ENCODE peak calls at places on chromosome 18, in seven cellular contexts. I, T, R, J, X, N and D are unnamed samples.

GRCh38 chr18:10923225-10923624 is 226.1 kb downstream of the PIEZO2 start:
- DNase-seq in I (peak; percentile 21), T (no peak), R (no peak), J (peak; percentile 21), X (no peak), N (no peak), D (no peak)

GRCh38 chr18:77111449-77112160 is 21.0 kb downstream of the MBP start:
- DNase-seq in I (no peak), T (no peak), R (no peak), J (no peak), X (no peak), N (no peak), D (peak; percentile 0)

GRCh38 chr18:46071615-46071893 is 506 bp downstream of the PSTPIP2 start:
- DNase-seq in I (no peak), T (no peak), R (no peak), J (no peak), X (no peak), N (no peak), D (no peak)

GRCh38 chr18:44098551-44099098 is 582.1 kb upstream of the SETBP1 start:
- DNase-seq in I (peak; percentile 17), T (no peak), R (no peak), J (peak; percentile 71), X (no peak), N (no peak), D (no peak)

GRCh38 chr18:61435064-61435652 is 101.9 kb downstream of the CDH20 start:
- DNase-seq in I (peak; percentile 10), T (no peak), R (no peak), J (peak; percentile 23), X (no peak), N (no peak), D (no peak)

GRCh38 chr18:58516514-58517285 is 112.2 kb downstream of the ALPK2 start:
- DNase-seq in I (no peak), T (no peak), R (no peak), J (no peak), X (no peak), N (no peak), D (no peak)

GRCh38 chr18:36843784-36844183 is 14.9 kb downstream of the KIAA1328 start:
- DNase-seq in I (peak; percentile 17), T (no peak), R (no peak), J (no peak), X (no peak), N (no peak), D (no peak)

GRCh38 chr18:6648581-6648980 is 80.9 kb upstream of the ARHGAP28 start:
- DNase-seq in I (peak; percentile 53), T (no peak), R (no peak), J (peak; percentile 56), X (no peak), N (no peak), D (no peak)

GRCh38 chr18:56298935-56299334 is 339.5 kb downstream of the TXNL1 start:
- DNase-seq in I (peak; percentile 62), T (no peak), R (no peak), J (peak; percentile 78), X (no peak), N (no peak), D (no peak)

GRCh38 chr18:59921384-59921891 is 21.6 kb downstream of the PMAIP1 start:
- DNase-seq in I (no peak), T (no peak), R (no peak), J (no peak), X (no peak), N (no peak), D (no peak)

GRCh38 chr18:36634573-36635216 is 194.1 kb downstream of the TPGS2 start:
- DNase-seq in I (no peak), T (no peak), R (no peak), J (peak; percentile 24), X (no peak), N (no peak), D (no peak)

GRCh38 chr18:58591286-58591685 is 37.6 kb downstream of the ALPK2 start:
- DNase-seq in I (no peak), T (no peak), R (no peak), J (no peak), X (no peak), N (no peak), D (no peak)

GRCh38 chr18:49546719-49547273 is 15.1 kb upstream of the LIPG start:
- DNase-seq in I (no peak), T (no peak), R (no peak), J (no peak), X (no peak), N (no peak), D (no peak)

GRCh38 chr18:45330170-45330594 is 285.1 kb upstream of the SLC14A2 start:
- DNase-seq in I (no peak), T (no peak), R (no peak), J (peak; percentile 70), X (no peak), N (no peak), D (no peak)

GRCh38 chr18:22342625-22343024 is 75.1 kb downstream of the CTAGE1 start:
- DNase-seq in I (peak; percentile 78), T (no peak), R (no peak), J (peak; percentile 87), X (no peak), N (peak; percentile 84), D (no peak)

GRCh38 chr18:76491801-76492668 is 3.0 kb downstream of the ZNF516 start:
- DNase-seq in I (peak; percentile 27), T (peak; percentile 89), R (no peak), J (peak; percentile 79), X (peak; percentile 39), N (peak; percentile 46), D (no peak)

GRCh38 chr18:37327063-37327577 is 238.5 kb downstream of the CELF4 start:
- DNase-seq in I (no peak), T (no peak), R (no peak), J (no peak), X (no peak), N (no peak), D (no peak)

GRCh38 chr18:41660654-41661053 is 294.4 kb upstream of the PIK3C3 start:
- DNase-seq in I (no peak), T (no peak), R (no peak), J (no peak), X (no peak), N (no peak), D (no peak)

GRCh38 chr18:31217038-31217437 is 54.4 kb upstream of the DSC1 start:
- DNase-seq in I (no peak), T (no peak), R (no peak), J (no peak), X (no peak), N (no peak), D (no peak)

GRCh38 chr18:5137261-5137660 is 59.8 kb downstream of the AKAIN1 start:
- DNase-seq in I (no peak), T (no peak), R (no peak), J (no peak), X (no peak), N (no peak), D (no peak)

GRCh38 chr18:70936160-70936559 is 647.3 kb downstream of the SOCS6 start:
- DNase-seq in I (no peak), T (no peak), R (no peak), J (no peak), X (no peak), N (no peak), D (no peak)

DNA sequence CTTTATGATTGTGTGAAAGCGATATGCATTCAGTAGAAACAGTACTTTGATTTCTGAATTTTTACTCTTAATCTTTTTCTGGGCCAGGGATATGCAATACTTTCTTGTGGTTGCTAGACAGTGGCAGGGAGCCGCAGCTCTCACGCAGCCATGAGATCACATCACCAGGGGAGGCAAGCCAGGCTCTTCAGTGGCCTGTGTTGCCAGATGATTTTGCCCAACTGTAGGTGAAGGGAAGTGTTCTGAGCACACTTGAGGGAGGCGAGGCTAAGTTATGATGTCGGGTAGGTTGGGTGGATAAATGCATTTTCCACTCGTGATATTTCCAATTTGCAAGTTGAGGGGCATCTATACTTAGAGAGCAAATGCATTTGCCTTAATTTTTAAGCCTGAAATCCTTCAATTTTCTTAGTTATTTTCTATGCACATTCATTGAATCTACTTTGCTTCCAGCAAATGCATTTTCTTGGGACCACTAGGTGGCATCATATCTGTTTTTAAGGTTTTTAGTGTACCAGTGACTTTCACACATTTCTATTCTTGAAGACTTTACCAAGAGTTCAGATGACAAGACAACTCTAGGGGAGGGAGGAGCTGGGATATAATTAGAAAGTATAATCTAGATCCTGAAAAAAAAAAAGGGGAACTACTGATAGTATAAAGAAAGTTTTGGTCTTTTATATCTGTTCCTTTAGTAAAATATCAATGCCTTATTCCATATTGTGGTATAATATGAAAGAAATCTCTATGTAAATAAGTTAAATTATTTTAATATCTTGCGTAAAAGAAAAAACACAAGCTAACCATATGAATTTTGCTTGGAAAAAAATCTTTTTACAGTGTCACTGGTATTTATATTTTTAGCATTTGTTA is 643.3 kb downstream of the SOCS6 start:
- DNase-seq in I (peak; percentile 17), T (no peak), R (no peak), J (peak; percentile 55), X (no peak), N (no peak), D (no peak)
- H3K9me3 ChIP-seq in I (peaks cover 3% of the 10 kb centered on the region), T (no peaks in the 10 kb centered on the region), R (no peaks in the 10 kb centered on the region), J (no peaks in the 10 kb centered on the region), X (no peaks in the 10 kb centered on the region), N (no peaks in the 10 kb centered on the region), D (no peaks in the 10 kb centered on the region)

GRCh38 chr18:79898952-79899608 is 52.4 kb downstream of the SLC66A2 start:
- DNase-seq in I (no peak), T (peak; percentile 64), R (no peak), J (no peak), X (no peak), N (no peak), D (peak; percentile 11)
- H3K9me3 ChIP-seq in I (peaks cover 41% of the 10 kb centered on the region), T (peaks cover 49% of the 10 kb centered on the region), R (peaks cover 73% of the 10 kb centered on the region), J (peaks cover 2% of the 10 kb centered on the region), X (peaks cover 16% of the 10 kb centered on the region), N (peaks cover 42% of the 10 kb centered on the region), D (peaks cover 13% of the 10 kb centered on the region)

GRCh38 chr18:79890638-79891037 is 60.8 kb downstream of the SLC66A2 start:
- DNase-seq in I (no peak), T (no peak), R (no peak), J (no peak), X (no peak), N (no peak), D (no peak)
- H3K9me3 ChIP-seq in I (peaks cover 28% of the 10 kb centered on the region), T (peaks cover 78% of the 10 kb centered on the region), R (peaks cover 39% of the 10 kb centered on the region), J (no peaks in the 10 kb centered on the region), X (peaks cover 59% of the 10 kb centered on the region), N (peaks cover 53% of the 10 kb centered on the region), D (peaks cover 12% of the 10 kb centered on the region)

GRCh38 chr18:25493401-25493800 is 141.4 kb upstream of the ZNF521 start:
- DNase-seq in I (no peak), T (no peak), R (no peak), J (no peak), X (no peak), N (no peak), D (no peak)

GRCh38 chr18:25496544-25496943 is 144.6 kb upstream of the ZNF521 start:
- DNase-seq in I (no peak), T (no peak), R (no peak), J (no peak), X (no peak), N (no peak), D (no peak)

GRCh38 chr18:25494888-25495287 is 142.9 kb upstream of the ZNF521 start:
- DNase-seq in I (no peak), T (no peak), R (no peak), J (no peak), X (no peak), N (no peak), D (no peak)

GRCh38 chr18:25497395-25497794 is 145.4 kb upstream of the ZNF521 start:
- DNase-seq in I (no peak), T (no peak), R (no peak), J (no peak), X (no peak), N (no peak), D (no peak)
- H3K9me3 ChIP-seq in I (no peaks in the 10 kb centered on the region), T (no peaks in the 10 kb centered on the region), R (no peaks in the 10 kb centered on the region), J (no peaks in the 10 kb centered on the region), X (no peaks in the 10 kb centered on the region), N (no peaks in the 10 kb centered on the region), D (no peaks in the 10 kb centered on the region)

GRCh38 chr18:79733996-79734770 is 54.6 kb downstream of the CTDP1 start:
- DNase-seq in I (no peak), T (peak; percentile 60), R (no peak), J (no peak), X (no peak), N (no peak), D (no peak)
- H3K9me3 ChIP-seq in I (peaks cover 35% of the 10 kb centered on the region), T (peaks cover 29% of the 10 kb centered on the region), R (peaks cover 87% of the 10 kb centered on the region), J (no peaks in the 10 kb centered on the region), X (peaks cover 22% of the 10 kb centered on the region), N (peaks cover 26% of the 10 kb centered on the region), D (peaks cover 15% of the 10 kb centered on the region)